ENCODE peak calls at places on chromosomes 12 and 14, in ten cellular contexts. N, D, P, S, T, K, Y, J, O and A are unnamed samples.

GRCh38 chr12:94614288-94614721 is 36.1 kb downstream of the TMCC3 start:
- DNase-seq in K (no peak), N (no peak), O (no peak), Y (no peak), D (peak), P (no peak), J (no peak), T (no peak), S (peak), A (no peak)

GRCh38 chr14:44897844-44898151 is 63.9 kb downstream of the KLHL28 start:
- DNase-seq in O (no peak), J (no peak), P (no peak), T (peak), K (no peak), S (no peak), Y (no peak), D (no peak), N (no peak), A (no peak)

GRCh38 chr14:21924479-21924878 is 250.9 kb upstream of the OR4E1 start:
- DNase-seq in O (no peak), J (peak), S (no peak), P (no peak), N (no peak), K (no peak), Y (peak), T (no peak), D (no peak), A (no peak)

GRCh38 chr14:72120315-72120714 is 188.1 kb downstream of the RGS6 start:
- DNase-seq in N (no peak), D (no peak), Y (no peak), J (no peak), P (no peak), K (no peak), T (peak), S (no peak), O (no peak), A (no peak)

GRCh38 chr14:68619805-68620574 is 172.9 kb downstream of the ZFP36L1 start:
- DNase-seq in N (peak), D (no peak), J (peak), T (peak), K (no peak), P (no peak), Y (no peak), O (no peak), S (no peak), A (no peak)

GRCh38 chr12:130780325-130780724 is 58.7 kb downstream of the STX2 start:
- DNase-seq in K (no peak), N (no peak), S (no peak), Y (no peak), O (no peak), P (no peak), T (no peak), D (no peak), J (no peak), A (no peak)

GRCh38 chr12:64088431-64089349 is 133.4 kb downstream of the KICS2 start:
- DNase-seq in Y (no peak), T (peak), P (peak), O (peak), D (peak), N (peak), S (peak), K (peak), J (no peak), A (no peak)

GRCh38 chr12:93100610-93101009 is 171.5 kb upstream of the EEA1 start:
- DNase-seq in T (no peak), J (no peak), D (no peak), K (no peak), Y (no peak), P (no peak), O (no peak), S (no peak), N (no peak), A (no peak)

GRCh38 chr14:33728010-33728498 is 222.8 kb downstream of the EGLN3 start:
- DNase-seq in J (no peak), P (no peak), K (no peak), O (no peak), S (no peak), D (no peak), N (no peak), T (no peak), Y (no peak), A (no peak)

GRCh38 chr12:98352218-98352811 is 163.1 kb upstream of the TMPO start:
- DNase-seq in D (peak), T (peak), S (no peak), J (no peak), O (peak), Y (no peak), N (no peak), P (no peak), K (no peak), A (no peak)

GRCh38 chr12:15852383-15852782 is 29.8 kb upstream of the STRAP start:
- DNase-seq in Y (no peak), N (no peak), S (no peak), P (no peak), T (peak), J (no peak), K (no peak), D (no peak), O (no peak), A (no peak)

GRCh38 chr14:55271572-55272414 is 572 bp downstream of the FBXO34 start:
- DNase-seq in D (no peak), K (peak), T (peak), P (peak), J (peak), O (peak), N (peak), Y (peak), S (peak), A (peak)

GRCh38 chr14:60254176-60254575 is 5.2 kb downstream of the PPM1A start:
- DNase-seq in T (no peak), P (no peak), N (no peak), D (no peak), Y (no peak), J (no peak), S (no peak), O (no peak), K (peak), A (no peak)

GRCh38 chr14:96086574-96087077 is 47.5 kb downstream of the C14orf132 start:
- DNase-seq in K (no peak), S (no peak), O (no peak), P (no peak), N (no peak), Y (no peak), J (peak), D (no peak), T (peak), A (no peak)

GRCh38 chr12:110547090-110547489 is 36.0 kb downstream of the PPTC7 start:
- DNase-seq in T (no peak), Y (no peak), K (no peak), D (no peak), O (no peak), P (no peak), J (no peak), N (no peak), S (no peak), A (no peak)

GRCh38 chr14:102189858-102190257 is 50.2 kb downstream of the WDR20 start:
- DNase-seq in T (no peak), K (no peak), O (no peak), P (no peak), S (no peak), D (no peak), J (no peak), N (no peak), Y (no peak), A (no peak)

GRCh38 chr12:52630609-52631200 is 12.3 kb upstream of the KRT73 start:
- DNase-seq in T (peak), N (no peak), P (no peak), D (no peak), J (no peak), Y (no peak), K (no peak), O (no peak), S (no peak), A (no peak)

GRCh38 chr14:91258021-91258618 is 13.6 kb upstream of the GPR68 start:
- DNase-seq in N (peak), J (no peak), P (no peak), D (no peak), S (no peak), Y (no peak), T (peak), K (no peak), O (no peak), A (no peak)

GRCh38 chr12:57543666-57544065 is 3.3 kb downstream of the DCTN2 start:
- DNase-seq in N (no peak), T (peak), Y (no peak), D (no peak), K (no peak), P (peak), J (no peak), S (no peak), O (no peak), A (no peak)

GRCh38 chr12:123900898-123901376 is 71.7 kb downstream of the CCDC92 start:
- DNase-seq in S (no peak), N (no peak), Y (no peak), K (no peak), T (no peak), J (no peak), O (no peak), D (no peak), P (no peak), A (no peak)

GRCh38 chr14:70186826-70187483 is 1.8 kb downstream of the SLC8A3 start:
- DNase-seq in P (no peak), J (no peak), K (no peak), D (no peak), N (no peak), T (peak), S (no peak), Y (no peak), O (no peak), A (no peak)

GRCh38 chr12:118033331-118033730 is 16.8 kb downstream of the RFC5 start:
- DNase-seq in Y (no peak), T (peak), P (no peak), O (no peak), K (no peak), D (no peak), J (no peak), N (no peak), S (no peak), A (no peak)

GRCh38 chr14:81220767-81221578 is at the start of gene GTF2A1:
- DNase-seq in S (peak), P (peak), K (peak), N (peak), D (peak), J (peak), Y (peak), O (peak), T (peak), A (peak)

GRCh38 chr12:109864916-109865315 is 15.4 kb downstream of the GLTP start:
- DNase-seq in N (no peak), S (no peak), D (no peak), T (no peak), O (no peak), K (no peak), P (no peak), J (no peak), Y (no peak), A (no peak)